ENCODE peak calls at places on chromosomes 6 and 20, in eight cellular contexts. E, G, J, D, B, U, Z and T are unnamed samples.
A peak's percentile ranks its signal among the peaks of the same experiment; 100 is the strongest.

GRCh38 chr6:109117346-109118035 is 22.2 kb downstream of the CEP57L1 start:
- DNase-seq in E (no peak), G (no peak), J (no peak), D (no peak), B (no peak), U (no peak), Z (no peak), T (no peak)

GRCh38 chr6:144343736-144344428 is 58.7 kb downstream of the UTRN start:
- DNase-seq in E (peak; percentile 46), G (peak; percentile 66), J (no peak), D (no peak), B (no peak), U (peak; percentile 83), Z (no peak), T (no peak)

GRCh38 chr6:25038992-25039391 is 103.2 kb upstream of the RIPOR2 start:
- DNase-seq in E (peak; percentile 64), G (no peak), J (no peak), D (no peak), B (no peak), U (no peak), Z (no peak), T (no peak)

GRCh38 chr20:47703748-47704147 is 81.5 kb downstream of the SULF2 start:
- DNase-seq in E (no peak), G (no peak), J (no peak), D (no peak), B (no peak), U (no peak), Z (no peak), T (no peak)

GRCh38 chr6:35230950-35231349 is 17.2 kb downstream of the SCUBE3 start:
- DNase-seq in E (no peak), G (no peak), J (peak; percentile 43), D (no peak), B (peak; percentile 37), U (no peak), Z (no peak), T (no peak)

GRCh38 chr20:50528129-50528528 is 17.9 kb downstream of the PTPN1 start:
- DNase-seq in E (no peak), G (no peak), J (no peak), D (no peak), B (no peak), U (no peak), Z (no peak), T (no peak)

GRCh38 chr6:43838276-43839036 is 68.4 kb downstream of the VEGFA start:
- DNase-seq in E (peak; percentile 16), G (no peak), J (no peak), D (peak; percentile 23), B (peak; percentile 74), U (peak; percentile 59), Z (peak; percentile 24), T (peak; percentile 28)

GRCh38 chr6:139337830-139338229 is 36.6 kb downstream of the CITED2 start:
- DNase-seq in E (no peak), G (no peak), J (no peak), D (peak; percentile 24), B (peak; percentile 8), U (no peak), Z (peak; percentile 55), T (peak; percentile 33)

GRCh38 chr6:47093169-47093568 is 51.0 kb upstream of the ADGRF1 start:
- DNase-seq in E (no peak), G (no peak), J (no peak), D (no peak), B (no peak), U (no peak), Z (no peak), T (no peak)

GRCh38 chr6:3535716-3536435 is 79.0 kb upstream of the SLC22A23 start:
- DNase-seq in E (no peak), G (no peak), J (no peak), D (no peak), B (peak; percentile 5), U (no peak), Z (no peak), T (no peak)

GRCh38 chr6:42211726-42212125 is 5.9 kb downstream of the MRPS10 start:
- DNase-seq in E (no peak), G (no peak), J (no peak), D (no peak), B (no peak), U (no peak), Z (no peak), T (no peak)

GRCh38 chr6:132354517-132355167 is 46.6 kb downstream of the MOXD1 start:
- DNase-seq in E (peak; percentile 95), G (peak; percentile 58), J (no peak), D (no peak), B (no peak), U (no peak), Z (no peak), T (no peak)

GRCh38 chr20:34163316-34163715 is 51.3 kb upstream of the EIF2S2 start:
- DNase-seq in E (no peak), G (no peak), J (no peak), D (no peak), B (no peak), U (no peak), Z (no peak), T (no peak)

GRCh38 chr6:157285422-157285779 is 37.9 kb downstream of the TMEM242 start:
- DNase-seq in E (no peak), G (no peak), J (no peak), D (no peak), B (no peak), U (no peak), Z (no peak), T (no peak)

GRCh38 chr6:133997267-133997666 is 44.2 kb downstream of the TBPL1 start:
- DNase-seq in E (no peak), G (no peak), J (no peak), D (no peak), B (no peak), U (no peak), Z (no peak), T (no peak)

GRCh38 chr6:118504611-118505010 is 43.5 kb upstream of the PLN start:
- DNase-seq in E (no peak), G (no peak), J (no peak), D (no peak), B (no peak), U (no peak), Z (no peak), T (no peak)

GRCh38 chr6:148107911-148108310 is 234.7 kb upstream of the SASH1 start:
- DNase-seq in E (no peak), G (no peak), J (no peak), D (no peak), B (no peak), U (no peak), Z (no peak), T (no peak)

GRCh38 chr6:138499303-138499991 is at the start of gene NHSL1:
- DNase-seq in E (no peak), G (no peak), J (no peak), D (no peak), B (peak; percentile 6), U (peak; percentile 38), Z (no peak), T (no peak)

GRCh38 chr6:126628125-126628524 is 288.2 kb downstream of the CENPW start:
- DNase-seq in E (no peak), G (no peak), J (no peak), D (no peak), B (no peak), U (no peak), Z (no peak), T (no peak)

GRCh38 chr20:62910217-62910766 is 16.0 kb downstream of the DIDO1 start:
- DNase-seq in E (no peak), G (no peak), J (no peak), D (no peak), B (no peak), U (no peak), Z (no peak), T (no peak)

GRCh38 chr6:71675386-71675785 is 211.0 kb upstream of the RIMS1 start:
- DNase-seq in E (no peak), G (no peak), J (no peak), D (no peak), B (no peak), U (no peak), Z (no peak), T (no peak)

GRCh38 chr20:50831605-50832004 is 36.7 kb downstream of the BCAS4 start:
- DNase-seq in E (no peak), G (no peak), J (no peak), D (no peak), B (no peak), U (no peak), Z (no peak), T (no peak)

GRCh38 chr6:150176659-150177058 is 33.8 kb downstream of the PPP1R14C start:
- DNase-seq in E (no peak), G (no peak), J (no peak), D (no peak), B (no peak), U (no peak), Z (no peak), T (no peak)

GRCh38 chr6:152094992-152095592 is 287.6 kb downstream of the ESR1 start:
- DNase-seq in E (no peak), G (no peak), J (peak; percentile 83), D (peak; percentile 84), B (peak; percentile 99), U (peak; percentile 57), Z (peak; percentile 79), T (peak; percentile 75)
- H3K4me1 ChIP-seq in E (no peaks in the 10 kb centered on the region), G (no peaks in the 10 kb centered on the region), J (peaks cover 2% of the 10 kb centered on the region), D (peaks cover 47% of the 10 kb centered on the region), B (peaks cover 13% of the 10 kb centered on the region), U (no peaks in the 10 kb centered on the region), Z (peaks cover 16% of the 10 kb centered on the region), T (no peaks in the 10 kb centered on the region)

GRCh38 chr6:68724054-68724453 is 89.0 kb downstream of the ADGRB3 start:
- DNase-seq in E (no peak), G (no peak), J (no peak), D (no peak), B (no peak), U (no peak), Z (no peak), T (no peak)
- H3K4me1 ChIP-seq in E (no peaks in the 10 kb centered on the region), G (no peaks in the 10 kb centered on the region), J (no peaks in the 10 kb centered on the region), D (no peaks in the 10 kb centered on the region), B (no peaks in the 10 kb centered on the region), U (peaks cover 39% of the 10 kb centered on the region), Z (no peaks in the 10 kb centered on the region), T (no peaks in the 10 kb centered on the region)

DNA sequence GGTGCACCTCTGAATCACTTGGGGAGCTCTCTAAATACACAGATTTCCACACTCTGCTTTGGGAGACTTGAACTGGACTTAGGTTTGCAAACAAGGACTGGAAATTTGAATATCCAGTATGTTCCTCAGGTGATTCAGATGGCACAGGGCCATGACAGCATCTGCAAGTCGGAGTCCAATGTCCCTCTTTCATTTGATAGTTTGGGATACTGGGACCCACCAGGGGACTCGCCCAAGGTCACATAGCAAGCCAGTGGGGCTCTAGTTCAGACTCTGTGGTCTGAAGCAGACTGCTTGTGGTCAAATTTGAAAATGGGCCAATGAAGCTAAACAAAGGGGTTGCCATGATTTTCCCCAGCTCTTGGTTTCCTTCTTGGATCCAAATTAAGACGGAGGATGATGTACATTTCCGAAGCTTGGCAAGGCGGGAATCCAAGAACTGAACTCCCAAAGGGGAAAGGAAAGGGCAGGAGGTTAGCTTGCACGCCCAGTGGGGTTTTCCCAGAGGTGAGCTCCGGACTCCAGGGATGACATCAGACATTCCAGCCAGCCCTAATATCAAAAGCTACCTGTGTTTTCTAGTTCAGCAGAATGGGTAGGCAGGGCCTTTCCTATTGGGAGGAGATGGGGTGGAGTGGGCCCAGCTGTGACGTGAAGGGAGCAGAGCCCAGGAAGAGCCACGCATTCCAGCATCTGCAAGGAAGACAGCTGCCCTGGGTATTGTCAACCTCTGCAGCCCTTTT is 3.4 kb upstream of the SYS1 start:
- DNase-seq in E (no peak), G (no peak), J (no peak), D (no peak), B (peak; percentile 67), U (no peak), Z (peak; percentile 90), T (no peak)
- H3K4me1 ChIP-seq in E (peaks cover 22% of the 10 kb centered on the region), G (peaks cover 7% of the 10 kb centered on the region), J (peaks cover 4% of the 10 kb centered on the region), D (peaks cover 45% of the 10 kb centered on the region), B (peaks cover 33% of the 10 kb centered on the region), U (peaks cover 11% of the 10 kb centered on the region), Z (peaks cover 35% of the 10 kb centered on the region), T (peaks cover 70% of the 10 kb centered on the region)

GRCh38 chr6:684831-685636 is 7.9 kb downstream of the EXOC2 start:
- DNase-seq in E (peak; percentile 66), G (no peak), J (no peak), D (no peak), B (peak; percentile 63), U (no peak), Z (no peak), T (no peak)
- H3K4me1 ChIP-seq in E (peaks cover 18% of the 10 kb centered on the region), G (peaks cover 28% of the 10 kb centered on the region), J (no peaks in the 10 kb centered on the region), D (peaks cover 28% of the 10 kb centered on the region), B (peaks cover 18% of the 10 kb centered on the region), U (peaks cover 42% of the 10 kb centered on the region), Z (no peaks in the 10 kb centered on the region), T (peaks cover 7% of the 10 kb centered on the region)